ENCODE peak calls at places on chromosomes 11 and 22, in four cellular contexts. N is fibroblast of pulmonary artery, E is posterior cingulate gyrus, G is NCI-H1092 treated with DMSO at 0.1 percent for 48 hours. B is an unnamed sample.

GRCh38 chr11:18299724-18300123 is 22.2 kb downstream of the HPS5 start:
- DNase-seq in N (no peak), E (no peak), G (no peak), B (no peak)

GRCh38 chr11:3139481-3140290 is 25.4 kb downstream of the OSBPL5 start:
- DNase-seq in N (no peak), G (no peak), E (no peak), B (no peak)

GRCh38 chr22:16824718-16825687 is at the start of gene XKR3:
- DNase-seq in G (no peak), E (no peak), N (no peak), B (no peak)

GRCh38 chr11:72041364-72042058 is 38.8 kb downstream of the NUMA1 start:
- DNase-seq in N (peak), E (peak), G (peak), B (peak)

GRCh38 chr11:62020661-62021060 is 53.2 kb upstream of the FTH1 start:
- DNase-seq in N (no peak), E (no peak), G (no peak), B (no peak)

GRCh38 chr11:36702330-36703054 is 104.5 kb upstream of the RAG2 start:
- DNase-seq in G (peak), E (no peak), N (peak), B (no peak)

GRCh38 chr22:26547426-26547825 is 35.2 kb upstream of the TFIP11 start:
- DNase-seq in N (no peak), E (no peak), G (no peak), B (no peak)

GRCh38 chr11:131645237-131645636 is 274.8 kb downstream of the NTM start:
- DNase-seq in E (no peak), G (no peak), N (no peak), B (no peak)

GRCh38 chr11:114059278-114059983 is at the start of gene ZBTB16:
- DNase-seq in G (peak), E (peak), N (peak), B (peak)

GRCh38 chr11:111814567-111814966 is 48.4 kb upstream of the PPP2R1B start:
- DNase-seq in E (no peak), N (peak), G (no peak), B (no peak)

GRCh38 chr11:118084247-118084646 is 2.5 kb downstream of the SMIM35 start:
- DNase-seq in N (peak), G (no peak), E (no peak), B (no peak)

GRCh38 chr11:120236169-120237107 is 3.5 kb upstream of the POU2F3 start:
- DNase-seq in E (no peak), G (no peak), N (peak), B (no peak)

GRCh38 chr11:9760180-9760550 is 96.3 kb downstream of the SWAP70 start:
- DNase-seq in N (peak), E (peak), G (no peak), B (no peak)